ENCODE peak calls at places on chromosomes 11 and 22, in six cellular contexts. U, Z, Q, E, X and N are unnamed samples.

GRCh38 chr11:117440258-117440657 is 112.6 kb downstream of the CEP164 start:
- DNase-seq in U (no peak), Z (no peak), Q (no peak), E (no peak), X (no peak), N (no peak)

GRCh38 chr11:12420706-12421105 is 43.3 kb downstream of the PARVA start:
- DNase-seq in U (no peak), Z (no peak), Q (no peak), E (no peak), X (no peak), N (no peak)

GRCh38 chr11:36155770-36156485 is 133.3 kb downstream of the COMMD9 start:
- DNase-seq in U (peak; percentile 78), Z (no peak), Q (peak; percentile 43), E (no peak), X (no peak), N (no peak)

GRCh38 chr22:48263431-48263765 is 1500.9 kb downstream of the TBC1D22A start:
- DNase-seq in U (no peak), Z (no peak), Q (no peak), E (no peak), X (no peak), N (no peak)

GRCh38 chr11:120564573-120565301 is 53.2 kb downstream of the GRIK4 start:
- DNase-seq in U (peak; percentile 75), Z (peak; percentile 48), Q (peak; percentile 76), E (no peak), X (peak; percentile 47), N (peak; percentile 88)

GRCh38 chr22:46040471-46041465 is 63.8 kb upstream of the WNT7B start:
- DNase-seq in U (no peak), Z (no peak), Q (no peak), E (no peak), X (no peak), N (no peak)

GRCh38 chr11:97325693-97326092 is 935.9 kb downstream of the JRKL start:
- DNase-seq in U (no peak), Z (no peak), Q (no peak), E (no peak), X (peak; percentile 33), N (no peak)

GRCh38 chr11:3942956-3943497 is 87.6 kb downstream of the STIM1 start:
- DNase-seq in U (no peak), Z (no peak), Q (no peak), E (no peak), X (no peak), N (peak; percentile 65)

GRCh38 chr11:134266841-134267251 is 9.3 kb upstream of the GLB1L3 start:
- DNase-seq in U (peak; percentile 72), Z (no peak), Q (peak; percentile 66), E (no peak), X (no peak), N (peak; percentile 45)

GRCh38 chr11:27076121-27076589 is 35.5 kb downstream of the BBOX1 start:
- DNase-seq in U (no peak), Z (no peak), Q (no peak), E (no peak), X (no peak), N (no peak)

GRCh38 chr11:13043912-13044628 is 35.0 kb downstream of the RASSF10 start:
- DNase-seq in U (no peak), Z (no peak), Q (no peak), E (no peak), X (no peak), N (no peak)

GRCh38 chr22:38176170-38176741 is 5.4 kb downstream of the PLA2G6 start:
- DNase-seq in U (peak; percentile 98), Z (no peak), Q (no peak), E (no peak), X (no peak), N (peak; percentile 95)

GRCh38 chr11:35605691-35606090 is 12.6 kb upstream of the FJX1 start:
- DNase-seq in U (peak; percentile 59), Z (no peak), Q (no peak), E (no peak), X (no peak), N (no peak)

GRCh38 chr22:29786026-29786425 is 18.9 kb downstream of the UQCR10 start:
- DNase-seq in U (no peak), Z (no peak), Q (no peak), E (no peak), X (no peak), N (no peak)

GRCh38 chr11:14411818-14412217 is 52.8 kb upstream of the RRAS2 start:
- DNase-seq in U (peak; percentile 89), Z (no peak), Q (no peak), E (no peak), X (no peak), N (peak; percentile 32)

GRCh38 chr11:129319201-129319600 is 56.4 kb upstream of the BARX2 start:
- DNase-seq in U (no peak), Z (no peak), Q (no peak), E (no peak), X (no peak), N (no peak)

GRCh38 chr11:131584694-131585592 is 214.5 kb downstream of the NTM start:
- DNase-seq in U (no peak), Z (no peak), Q (peak; percentile 73), E (peak; percentile 41), X (peak; percentile 87), N (no peak)

GRCh38 chr11:32348502-32348901 is 86.8 kb downstream of the WT1 start:
- DNase-seq in U (no peak), Z (no peak), Q (no peak), E (no peak), X (no peak), N (peak; percentile 62)

GRCh38 chr11:7646866-7647265 is 26.4 kb downstream of the CYB5R2 start:
- DNase-seq in U (no peak), Z (no peak), Q (peak; percentile 37), E (no peak), X (no peak), N (no peak)

GRCh38 chr11:60788401-60789110 is 3.4 kb downstream of the MS4A10 start:
- DNase-seq in U (no peak), Z (no peak), Q (no peak), E (no peak), X (no peak), N (no peak)

GRCh38 chr22:37776639-37777005 is 31.1 kb upstream of the GCAT start:
- DNase-seq in U (no peak), Z (no peak), Q (no peak), E (no peak), X (no peak), N (no peak)

GRCh38 chr22:50473088-50473487 is 1.7 kb downstream of the SBF1 start:
- DNase-seq in U (no peak), Z (no peak), Q (peak; percentile 51), E (no peak), X (no peak), N (no peak)

GRCh38 chr22:50641696-50642607 is 14.0 kb upstream of the ARSA start:
- DNase-seq in U (peak; percentile 32), Z (peak; percentile 66), Q (peak; percentile 58), E (peak; percentile 75), X (peak; percentile 91), N (peak; percentile 51)

GRCh38 chr11:117424781-117425180 is 97.1 kb downstream of the CEP164 start:
- DNase-seq in U (no peak), Z (no peak), Q (no peak), E (no peak), X (no peak), N (peak; percentile 7)

GRCh38 chr22:26658161-26658560 is 773 bp downstream of the MIAT start:
- DNase-seq in U (no peak), Z (no peak), Q (peak; percentile 56), E (no peak), X (no peak), N (no peak)

GRCh38 chr11:14118047-14118446 is 155.5 kb downstream of the SPON1 start:
- DNase-seq in U (no peak), Z (no peak), Q (no peak), E (no peak), X (no peak), N (no peak)

GRCh38 chr11:125441648-125442410 is 54.2 kb downstream of the FEZ1 start:
- DNase-seq in U (no peak), Z (no peak), Q (peak; percentile 74), E (no peak), X (peak; percentile 77), N (no peak)

DNA sequence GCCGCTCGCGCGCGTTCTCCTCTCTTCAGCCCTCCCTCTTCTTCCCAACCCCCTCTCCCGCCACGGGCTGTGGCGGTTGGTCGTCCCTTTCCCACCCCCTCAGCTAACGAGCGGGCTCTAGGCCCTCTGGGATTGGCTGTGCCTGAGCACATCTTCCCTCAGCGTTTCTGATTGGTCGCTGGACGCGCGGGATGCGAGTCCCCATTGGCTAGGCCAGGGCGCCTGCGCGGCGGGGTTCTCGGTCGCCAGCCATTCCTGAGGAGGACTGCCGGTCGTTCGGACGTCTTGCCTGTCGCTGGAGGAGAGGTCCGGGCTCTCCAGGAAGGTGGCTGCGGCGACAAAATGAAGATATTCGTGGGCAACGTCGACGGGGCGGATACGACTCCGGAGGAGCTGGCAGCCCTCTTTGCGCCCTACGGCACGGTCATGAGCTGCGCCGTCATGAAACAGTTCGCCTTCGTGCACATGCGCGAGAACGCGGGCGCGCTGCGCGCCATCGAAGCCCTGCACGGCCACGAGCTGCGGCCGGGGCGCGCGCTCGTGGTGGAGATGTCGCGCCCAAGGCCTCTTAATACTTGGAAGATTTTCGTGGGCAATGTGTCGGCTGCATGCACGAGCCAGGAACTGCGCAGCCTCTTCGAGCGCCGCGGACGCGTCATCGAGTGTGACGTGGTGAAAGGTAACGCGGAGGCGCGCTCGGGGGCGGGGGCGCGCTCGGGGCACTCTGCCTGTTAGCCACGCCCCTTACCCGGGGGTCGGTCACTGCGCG is at the start of gene RBM14:
- DNase-seq in U (peak; percentile 99), Z (peak; percentile 99), Q (peak; percentile 100), E (peak; percentile 96), X (peak; percentile 99), N (peak; percentile 100)
- H3K27ac ChIP-seq in U (peak within 1 kb of the TSS; percentile 86), Z (peak within 1 kb of the TSS; percentile 96), Q (peak within 1 kb of the TSS; percentile 88), E (peak within 1 kb of the TSS; percentile 98), X (peak within 1 kb of the TSS; percentile 40), N (peak within 1 kb of the TSS; percentile 89)

DNA sequence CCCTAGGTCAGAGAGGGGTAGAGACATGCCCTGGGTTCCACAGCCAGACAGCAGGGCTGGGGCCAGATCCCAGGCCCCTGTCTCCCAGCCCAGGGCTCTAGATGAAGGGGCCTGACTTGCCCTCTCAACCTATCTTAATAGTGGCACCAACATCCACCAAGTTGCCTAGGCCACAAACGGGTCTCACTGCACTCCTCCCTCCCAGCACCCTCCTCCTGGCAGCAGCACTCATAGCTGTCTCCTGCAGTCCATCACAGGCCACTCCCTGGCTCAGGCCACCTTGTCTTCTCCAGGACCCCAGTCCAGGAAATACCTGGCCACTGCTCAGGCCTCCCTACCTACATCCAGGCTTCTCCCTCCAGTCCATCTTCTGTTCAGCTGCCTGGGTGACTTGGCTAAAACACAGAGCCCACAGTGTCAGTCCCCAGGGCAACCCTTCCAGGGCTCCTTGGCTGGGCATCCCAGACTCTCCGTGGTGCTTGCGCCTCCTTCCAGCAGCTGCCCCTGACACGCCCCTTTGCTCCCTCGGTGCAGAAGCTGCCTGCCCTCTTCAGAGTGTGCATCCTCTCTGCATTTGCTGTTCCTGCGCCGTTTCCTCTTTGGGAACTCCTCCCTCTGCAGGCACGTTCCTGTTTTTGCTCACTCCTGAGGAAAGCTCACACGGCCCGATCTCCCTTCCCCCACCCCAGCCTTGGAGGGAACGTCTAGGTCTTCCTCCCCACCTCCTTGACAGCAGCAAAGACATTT is 40.5 kb downstream of the LRRC32 start:
- DNase-seq in U (peak; percentile 18), Z (no peak), Q (no peak), E (no peak), X (no peak), N (no peak)
- H2BK5ac ChIP-seq in U (no peak overlapping the region), Z (no peak overlapping the region), Q (no peak overlapping the region), E (no peak overlapping the region), X (no peak overlapping the region), N (no peak overlapping the region)

GRCh38 chr11:123457187-123457770 is 27.2 kb downstream of the GRAMD1B start:
- DNase-seq in U (no peak), Z (no peak), Q (no peak), E (no peak), X (no peak), N (peak; percentile 49)
- H3K4me1 ChIP-seq in U (peaks cover 2% of the 10 kb centered on the region), Z (no peaks in the 10 kb centered on the region), Q (peaks cover 6% of the 10 kb centered on the region), E (peaks cover 5% of the 10 kb centered on the region), X (no peaks in the 10 kb centered on the region), N (peaks cover 4% of the 10 kb centered on the region)

GRCh38 chr11:65110354-65110861 is 1.3 kb upstream of the TM7SF2 start:
- DNase-seq in U (peak; percentile 74), Z (peak; percentile 85), Q (peak; percentile 88), E (peak; percentile 84), X (peak; percentile 92), N (peak; percentile 85)
- H3K27ac ChIP-seq in U (no peak overlapping the region), Z (no peak overlapping the region), Q (no peak overlapping the region), E (no peak overlapping the region), X (no peak overlapping the region), N (peak overlapping the region; percentile 35)